ENCODE peak calls at places on chromosomes 7 and 10, in six cellular contexts. S is neural progenitor cell, R is HCT116, J is astrocyte, X is H9, V is GM23248. D is an unnamed sample.

GRCh38 chr7:149075286-149075685 is 15.2 kb downstream of the ZNF786 start:
- DNase-seq in S (no peak), X (no peak), R (no peak), V (no peak), J (no peak), D (no peak)

GRCh38 chr7:86598311-86598710 is 45.4 kb upstream of the GRM3 start:
- DNase-seq in R (no peak), X (peak), S (peak), J (no peak), V (no peak), D (no peak)

GRCh38 chr7:17415955-17416354 is 117.5 kb downstream of the AHR start:
- DNase-seq in J (peak), R (no peak), S (no peak), V (no peak), X (no peak), D (no peak)

GRCh38 chr10:15043674-15044073 is at the start of gene OLAH:
- DNase-seq in X (no peak), R (no peak), V (peak), S (no peak), J (no peak), D (no peak)

GRCh38 chr7:98993024-98993897 is 114.9 kb downstream of the TRRAP start:
- DNase-seq in J (no peak), S (no peak), X (no peak), V (no peak), R (no peak), D (no peak)

GRCh38 chr10:14586901-14587300 is 187.8 kb downstream of the FAM107B start:
- DNase-seq in R (no peak), V (no peak), S (no peak), X (peak), J (no peak), D (no peak)

GRCh38 chr7:146346096-146346495 is 229.5 kb downstream of the CNTNAP2 start:
- DNase-seq in V (no peak), S (no peak), X (peak), J (no peak), R (no peak), D (no peak)

GRCh38 chr10:7471720-7472367 is 61.0 kb upstream of the SFMBT2 start:
- DNase-seq in S (no peak), J (no peak), X (no peak), R (no peak), V (no peak), D (no peak)

GRCh38 chr7:1312098-1313070 is 79.7 kb downstream of the UNCX start:
- DNase-seq in R (no peak), J (no peak), X (no peak), S (no peak), V (no peak), D (no peak)

GRCh38 chr7:157832866-157833607 is 496.2 kb downstream of the DNAJB6 start:
- DNase-seq in R (no peak), S (no peak), X (no peak), V (no peak), J (no peak), D (no peak)

GRCh38 chr10:32367793-32368453 is 21.0 kb upstream of the EPC1 start:
- DNase-seq in S (peak), V (peak), X (peak), J (peak), R (peak), D (no peak)

GRCh38 chr10:101536800-101537199 is 51.3 kb downstream of the POLL start:
- DNase-seq in V (peak), S (peak), J (no peak), X (no peak), R (peak), D (no peak)

GRCh38 chr10:10796061-10796773 is 221.5 kb upstream of the CELF2 start:
- DNase-seq in S (no peak), V (peak), X (no peak), J (no peak), R (no peak), D (no peak)

GRCh38 chr10:101319241-101319915 is 34.6 kb upstream of the BTRC start:
- DNase-seq in S (peak), V (peak), J (peak), X (peak), R (no peak), D (no peak)

GRCh38 chr7:44292876-44293560 is 32.4 kb downstream of the CAMK2B start:
- DNase-seq in S (peak), V (no peak), J (no peak), R (no peak), X (no peak), D (no peak)

GRCh38 chr7:100676501-100677306 is 3.2 kb downstream of the GNB2 start:
- DNase-seq in J (no peak), V (no peak), S (no peak), R (no peak), X (no peak), D (no peak)

GRCh38 chr10:71705582-71705981 is 14.0 kb downstream of the C10orf105 start:
- DNase-seq in X (no peak), S (no peak), J (no peak), R (no peak), V (peak), D (no peak)

GRCh38 chr7:73984481-73985205 is 43.3 kb upstream of the ELN start:
- DNase-seq in V (no peak), X (no peak), R (no peak), J (no peak), S (no peak), D (no peak)

GRCh38 chr10:34396669-34397068 is 418.4 kb downstream of the PARD3 start:
- DNase-seq in V (no peak), S (no peak), X (no peak), J (no peak), R (no peak), D (no peak)

GRCh38 chr7:131355917-131356777 is 28.5 kb downstream of the MKLN1 start:
- DNase-seq in V (no peak), X (no peak), J (no peak), R (no peak), S (no peak), D (no peak)

GRCh38 chr10:79324032-79324695 is 23.1 kb upstream of the PPIF start:
- DNase-seq in J (no peak), S (no peak), X (no peak), V (no peak), R (no peak), D (no peak)

GRCh38 chr7:107622429-107622828 is 38.2 kb upstream of the SLC26A4 start:
- DNase-seq in R (no peak), V (peak), J (peak), X (no peak), S (no peak), D (no peak)

GRCh38 chr7:157309990-157310668 is 26.7 kb upstream of the DNAJB6 start:
- DNase-seq in V (peak), S (no peak), R (peak), X (peak), J (peak), D (peak)

GRCh38 chr10:98367626-98368451 is 47.1 kb downstream of the PYROXD2 start:
- DNase-seq in R (no peak), X (no peak), S (no peak), J (no peak), V (no peak), D (no peak)

GRCh38 chr7:13988765-13989137 is 715 bp downstream of the ETV1 start:
- DNase-seq in J (peak), S (peak), V (peak), X (peak), R (no peak), D (no peak)

GRCh38 chr10:113059001-113059780 is 109.1 kb downstream of the TCF7L2 start:
- DNase-seq in S (peak), V (peak), J (peak), X (peak), R (no peak), D (no peak)

GRCh38 chr10:71266918-71267442 is 52.1 kb upstream of the SLC29A3 start:
- DNase-seq in R (no peak), X (no peak), V (peak), S (no peak), J (no peak), D (no peak)

GRCh38 chr10:106795619-106796018 is 368.9 kb downstream of the SORCS1 start:
- DNase-seq in J (no peak), S (peak), V (peak), R (no peak), X (peak), D (no peak)

GRCh38 chr10:91520657-91521056 is 110.5 kb downstream of the HECTD2 start:
- DNase-seq in X (no peak), R (no peak), S (no peak), V (peak), J (no peak), D (no peak)

GRCh38 chr7:42522227-42522991 is 285.4 kb upstream of the GLI3 start:
- DNase-seq in J (peak), S (peak), R (no peak), V (no peak), X (peak), D (no peak)

GRCh38 chr7:131359136-131359776 is 31.6 kb downstream of the MKLN1 start:
- DNase-seq in J (peak), R (no peak), X (no peak), V (no peak), S (no peak), D (no peak)

GRCh38 chr7:22559829-22560489 is 60.0 kb upstream of the STEAP1B start:
- DNase-seq in J (peak), S (peak), X (peak), V (peak), R (peak), D (no peak)

GRCh38 chr7:80729586-80730320 is 91.3 kb downstream of the CD36 start:
- DNase-seq in R (no peak), J (no peak), V (peak), X (no peak), S (no peak), D (no peak)

GRCh38 chr10:104329754-104330153 is 8.5 kb downstream of the ITPRIP start:
- DNase-seq in S (no peak), X (no peak), J (peak), V (peak), R (peak), D (no peak)

GRCh38 chr10:104328636-104328915 is 9.7 kb downstream of the ITPRIP start:
- DNase-seq in S (no peak), J (no peak), V (no peak), X (no peak), R (no peak), D (no peak)

GRCh38 chr10:104326991-104327610 is 11.2 kb downstream of the ITPRIP start:
- DNase-seq in V (no peak), X (no peak), S (no peak), J (no peak), R (no peak), D (no peak)

GRCh38 chr10:104328916-104329710 is 9.2 kb downstream of the ITPRIP start:
- DNase-seq in J (peak), V (peak), S (peak), R (peak), X (peak), D (peak)

DNA sequence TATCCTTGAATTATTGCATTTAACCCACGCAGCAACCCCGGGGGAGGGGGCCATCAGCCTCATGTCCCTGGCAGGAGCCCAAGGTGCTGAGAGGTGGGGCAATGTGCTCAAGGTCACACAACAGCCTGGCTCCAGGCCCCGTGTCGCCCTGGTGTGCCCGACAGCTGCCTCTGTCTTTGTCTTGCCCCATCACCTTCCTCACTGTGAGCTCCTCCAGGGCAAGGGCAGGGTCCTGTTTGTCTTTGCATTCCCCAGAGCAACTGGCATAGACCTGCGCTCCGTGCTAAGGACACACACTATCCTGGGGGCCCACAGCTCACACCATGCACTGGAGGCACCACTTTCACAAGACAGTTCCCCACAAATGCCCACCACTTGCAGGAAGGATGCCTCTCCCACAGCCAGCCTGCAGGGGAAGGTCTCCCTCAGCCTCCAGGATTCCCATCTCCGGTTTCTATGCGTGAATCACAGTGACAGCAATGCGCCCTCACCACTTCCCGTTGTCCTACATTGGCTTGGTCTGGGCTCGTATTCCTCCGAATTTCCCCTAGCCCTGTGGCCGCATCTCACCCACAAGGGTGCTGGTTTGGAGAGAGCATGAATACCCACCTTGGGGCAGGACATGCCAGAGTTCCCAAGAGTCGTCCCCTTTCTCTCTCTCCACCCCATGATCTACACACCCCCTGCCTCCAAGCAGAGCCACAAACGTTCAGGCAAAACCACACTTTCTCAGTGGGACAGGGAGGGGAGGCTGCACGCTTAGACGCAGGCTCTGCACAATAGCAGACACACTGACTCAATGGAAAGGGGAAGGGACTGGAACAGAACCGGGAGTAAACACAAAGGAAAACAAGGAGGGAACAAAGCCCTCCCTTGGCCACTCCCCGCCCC is 10.3 kb downstream of the ITPRIP start:
- DNase-seq in J (peak), S (peak), R (no peak), X (peak), V (peak), D (no peak)
- H3K9ac ChIP-seq in J (peak), S (no peak), R (peak), X (no peak), V (peak), D (peak)

GRCh38 chr7:21128418-21128817 is 299.5 kb upstream of the SP4 start:
- DNase-seq in J (no peak), R (no peak), S (peak), X (no peak), V (no peak), D (no peak)

GRCh38 chr7:21123586-21123985 is 304.3 kb upstream of the SP4 start:
- DNase-seq in V (no peak), R (no peak), X (no peak), J (no peak), S (no peak), D (no peak)

GRCh38 chr7:21125297-21125696 is 302.6 kb upstream of the SP4 start:
- DNase-seq in V (no peak), S (no peak), J (no peak), X (peak), R (no peak), D (no peak)
- H2AFZ ChIP-seq in V (no peak), S (no peak), J (no peak), X (no peak), R (no peak), D (no peak)

GRCh38 chr7:155257482-155258232 is 40.0 kb upstream of the INSIG1 start:
- DNase-seq in X (no peak), J (peak), S (no peak), R (no peak), V (peak), D (peak)
- H3K27ac ChIP-seq in X (no peak), J (peak), S (no peak), R (no peak), V (peak), D (no peak)

GRCh38 chr10:77846718-77847311 is 79.7 kb downstream of the DLG5 start:
- DNase-seq in J (peak), X (peak), V (peak), R (peak), S (peak), D (no peak)
- H3K9ac ChIP-seq in J (peak), X (no peak), V (peak), R (peak), S (no peak), D (peak)

GRCh38 chr7:129387537-129387936 is 46.7 kb upstream of the STRIP2 start:
- DNase-seq in R (no peak), S (peak), J (no peak), V (no peak), X (no peak), D (no peak)
- H2AFZ ChIP-seq in R (no peak), S (no peak), J (no peak), V (no peak), X (no peak), D (no peak)

GRCh38 chr10:110335314-110336064 is 30.8 kb upstream of the SMNDC1 start:
- DNase-seq in R (no peak), S (no peak), J (no peak), X (no peak), V (no peak), D (no peak)
- H3K27ac ChIP-seq in R (no peak), S (peak), J (peak), X (no peak), V (peak), D (peak)

GRCh38 chr7:115499966-115500365 is 530.6 kb downstream of the TFEC start:
- DNase-seq in X (no peak), J (peak), V (no peak), R (no peak), S (no peak), D (no peak)
- H3K9ac ChIP-seq in X (no peak), J (no peak), V (no peak), R (no peak), S (no peak), D (no peak)

GRCh38 chr10:65891073-65891981 is 1034.5 kb upstream of the LRRTM3 start:
- DNase-seq in S (no peak), R (no peak), J (no peak), X (no peak), V (no peak), D (no peak)
- H2AFZ ChIP-seq in S (peak), R (no peak), J (no peak), X (no peak), V (no peak), D (no peak)

GRCh38 chr10:61821153-61821552 is 80.3 kb upstream of the ARID5B start:
- DNase-seq in R (no peak), S (no peak), V (no peak), X (no peak), J (peak), D (no peak)
- H3K27ac ChIP-seq in R (no peak), S (no peak), V (no peak), X (no peak), J (peak), D (no peak)

GRCh38 chr7:82229164-82229563 is 214.4 kb downstream of the CACNA2D1 start:
- DNase-seq in V (no peak), S (no peak), J (no peak), R (no peak), X (no peak), D (no peak)
- H3K9ac ChIP-seq in V (no peak), S (no peak), J (no peak), R (no peak), X (no peak), D (no peak)